ENCODE peak calls at places on chromosomes 11 and 22, in ten cellular contexts. One of them, this sample, is unnamed.

GRCh38 chr11:79309402-79309801 is 131.4 kb downstream of the TENM4 start:
- DNase-seq in NCI-H1436: no peak
- DNase-seq in activated T-helper 9 cell treated with anti-CD3 and anti-CD28 coated beads, Interleukin-2, amount 50 U/mL, for 16 hours: no peak
- DNase-seq in NCI-H446: no peak
- DNase-seq in sciatic nerve: no peak
- DNase-seq in activated CD4-positive, alpha-beta T cell treated with anti-CD3 and anti-CD28 coated beads, Interleukin-2, amount 50 U/mL, for 1 hour: no peak
- DNase-seq in NCI-H2029 treated with DMSO at 0.1 percent for 48 hours: no peak
- DNase-seq in T-cell: no peak
- DNase-seq in astrocyte of the spinal cord: no peak
- DNase-seq in cardiac muscle cell: no peak
- DNase-seq in this sample: no peak

GRCh38 chr22:23237841-23238240 is 57.5 kb downstream of the BCR start:
- DNase-seq in NCI-H1436: peak; percentile 17
- DNase-seq in activated T-helper 9 cell treated with anti-CD3 and anti-CD28 coated beads, Interleukin-2, amount 50 U/mL, for 16 hours: peak; percentile 41
- DNase-seq in NCI-H446: no peak
- DNase-seq in sciatic nerve: no peak
- DNase-seq in activated CD4-positive, alpha-beta T cell treated with anti-CD3 and anti-CD28 coated beads, Interleukin-2, amount 50 U/mL, for 1 hour: no peak
- DNase-seq in NCI-H2029 treated with DMSO at 0.1 percent for 48 hours: no peak
- DNase-seq in T-cell: no peak
- DNase-seq in astrocyte of the spinal cord: no peak
- DNase-seq in cardiac muscle cell: no peak
- DNase-seq in this sample: no peak

GRCh38 chr11:109838034-109838433 is 255.2 kb upstream of the ZC3H12C start:
- DNase-seq in NCI-H1436: no peak
- DNase-seq in activated T-helper 9 cell treated with anti-CD3 and anti-CD28 coated beads, Interleukin-2, amount 50 U/mL, for 16 hours: no peak
- DNase-seq in NCI-H446: no peak
- DNase-seq in sciatic nerve: no peak
- DNase-seq in activated CD4-positive, alpha-beta T cell treated with anti-CD3 and anti-CD28 coated beads, Interleukin-2, amount 50 U/mL, for 1 hour: no peak
- DNase-seq in NCI-H2029 treated with DMSO at 0.1 percent for 48 hours: no peak
- DNase-seq in T-cell: no peak
- DNase-seq in astrocyte of the spinal cord: no peak
- DNase-seq in cardiac muscle cell: no peak
- DNase-seq in this sample: no peak

GRCh38 chr11:19093976-19094375 is 23.0 kb upstream of the ZDHHC13 start:
- DNase-seq in NCI-H1436: no peak
- DNase-seq in activated T-helper 9 cell treated with anti-CD3 and anti-CD28 coated beads, Interleukin-2, amount 50 U/mL, for 16 hours: no peak
- DNase-seq in NCI-H446: no peak
- DNase-seq in sciatic nerve: no peak
- DNase-seq in activated CD4-positive, alpha-beta T cell treated with anti-CD3 and anti-CD28 coated beads, Interleukin-2, amount 50 U/mL, for 1 hour: no peak
- DNase-seq in NCI-H2029 treated with DMSO at 0.1 percent for 48 hours: no peak
- DNase-seq in T-cell: no peak
- DNase-seq in astrocyte of the spinal cord: peak; percentile 77
- DNase-seq in cardiac muscle cell: no peak
- DNase-seq in this sample: no peak

GRCh38 chr11:67308031-67308866 is 4.9 kb downstream of the SSH3 start:
- DNase-seq in NCI-H1436: no peak
- DNase-seq in activated T-helper 9 cell treated with anti-CD3 and anti-CD28 coated beads, Interleukin-2, amount 50 U/mL, for 16 hours: no peak
- DNase-seq in NCI-H446: no peak
- DNase-seq in sciatic nerve: peak; percentile 44
- DNase-seq in activated CD4-positive, alpha-beta T cell treated with anti-CD3 and anti-CD28 coated beads, Interleukin-2, amount 50 U/mL, for 1 hour: no peak
- DNase-seq in NCI-H2029 treated with DMSO at 0.1 percent for 48 hours: no peak
- DNase-seq in T-cell: no peak
- DNase-seq in astrocyte of the spinal cord: no peak
- DNase-seq in cardiac muscle cell: no peak
- DNase-seq in this sample: no peak

GRCh38 chr11:8832571-8833260 is 78.3 kb upstream of the AKIP1 start:
- DNase-seq in NCI-H1436: no peak
- DNase-seq in activated T-helper 9 cell treated with anti-CD3 and anti-CD28 coated beads, Interleukin-2, amount 50 U/mL, for 16 hours: no peak
- DNase-seq in NCI-H446: peak; percentile 84
- DNase-seq in sciatic nerve: no peak
- DNase-seq in activated CD4-positive, alpha-beta T cell treated with anti-CD3 and anti-CD28 coated beads, Interleukin-2, amount 50 U/mL, for 1 hour: no peak
- DNase-seq in NCI-H2029 treated with DMSO at 0.1 percent for 48 hours: no peak
- DNase-seq in T-cell: no peak
- DNase-seq in astrocyte of the spinal cord: peak; percentile 77
- DNase-seq in cardiac muscle cell: no peak
- DNase-seq in this sample: no peak

GRCh38 chr11:87022738-87023137 is 15.0 kb upstream of the TMEM135 start:
- DNase-seq in NCI-H1436: no peak
- DNase-seq in activated T-helper 9 cell treated with anti-CD3 and anti-CD28 coated beads, Interleukin-2, amount 50 U/mL, for 16 hours: no peak
- DNase-seq in NCI-H446: no peak
- DNase-seq in sciatic nerve: no peak
- DNase-seq in activated CD4-positive, alpha-beta T cell treated with anti-CD3 and anti-CD28 coated beads, Interleukin-2, amount 50 U/mL, for 1 hour: no peak
- DNase-seq in NCI-H2029 treated with DMSO at 0.1 percent for 48 hours: no peak
- DNase-seq in T-cell: no peak
- DNase-seq in astrocyte of the spinal cord: no peak
- DNase-seq in cardiac muscle cell: no peak
- DNase-seq in this sample: no peak

GRCh38 chr22:37121887-37122591 is 12.5 kb upstream of the TMPRSS6 start:
- DNase-seq in NCI-H1436: no peak
- DNase-seq in activated T-helper 9 cell treated with anti-CD3 and anti-CD28 coated beads, Interleukin-2, amount 50 U/mL, for 16 hours: peak; percentile 89
- DNase-seq in NCI-H446: no peak
- DNase-seq in sciatic nerve: no peak
- DNase-seq in activated CD4-positive, alpha-beta T cell treated with anti-CD3 and anti-CD28 coated beads, Interleukin-2, amount 50 U/mL, for 1 hour: peak; percentile 89
- DNase-seq in NCI-H2029 treated with DMSO at 0.1 percent for 48 hours: peak; percentile 36
- DNase-seq in T-cell: peak; percentile 97
- DNase-seq in astrocyte of the spinal cord: peak; percentile 6
- DNase-seq in cardiac muscle cell: no peak
- DNase-seq in this sample: peak; percentile 95

GRCh38 chr11:126793596-126793995 is 207.0 kb downstream of the KIRREL3 start:
- DNase-seq in NCI-H1436: no peak
- DNase-seq in activated T-helper 9 cell treated with anti-CD3 and anti-CD28 coated beads, Interleukin-2, amount 50 U/mL, for 16 hours: no peak
- DNase-seq in NCI-H446: no peak
- DNase-seq in sciatic nerve: no peak
- DNase-seq in activated CD4-positive, alpha-beta T cell treated with anti-CD3 and anti-CD28 coated beads, Interleukin-2, amount 50 U/mL, for 1 hour: no peak
- DNase-seq in NCI-H2029 treated with DMSO at 0.1 percent for 48 hours: no peak
- DNase-seq in T-cell: no peak
- DNase-seq in astrocyte of the spinal cord: no peak
- DNase-seq in cardiac muscle cell: no peak
- DNase-seq in this sample: no peak

This sample was measured in naive thymus-derived CD8-positive, alpha-beta T cell.